ENCODE peak calls at places on chromosomes 1 and 21, in ten cellular contexts. One of them, this sample, is unnamed.

GRCh38 chr21:41090981-41091380 is 77.0 kb upstream of the BACE2 start:
- DNase-seq in SK-N-SH: no peak
- DNase-seq in fibroblast of lung: no peak
- DNase-seq in mesenchymal stem cell: no peak
- DNase-seq in CD8-positive, alpha-beta T cell: no peak
- DNase-seq in cardiac fibroblast: no peak
- DNase-seq in neural progenitor cell: no peak
- DNase-seq in tibial artery: no peak
- DNase-seq in CD4-positive, alpha-beta memory T cell: no peak
- DNase-seq in stomach: no peak
- DNase-seq in this sample: no peak

GRCh38 chr21:41168391-41169257 is 664 bp downstream of the BACE2 start:
- DNase-seq in SK-N-SH: peak; percentile 27
- DNase-seq in fibroblast of lung: peak; percentile 82
- DNase-seq in mesenchymal stem cell: no peak
- DNase-seq in CD8-positive, alpha-beta T cell: peak; percentile 2
- DNase-seq in cardiac fibroblast: peak; percentile 69
- DNase-seq in neural progenitor cell: peak; percentile 62
- DNase-seq in tibial artery: peak; percentile 90
- DNase-seq in CD4-positive, alpha-beta memory T cell: no peak
- DNase-seq in stomach: peak; percentile 56
- DNase-seq in this sample: no peak

GRCh38 chr1:107262472-107263286 is 121.8 kb downstream of the NTNG1 start:
- DNase-seq in SK-N-SH: no peak
- DNase-seq in fibroblast of lung: peak; percentile 46
- DNase-seq in mesenchymal stem cell: no peak
- DNase-seq in CD8-positive, alpha-beta T cell: no peak
- DNase-seq in cardiac fibroblast: no peak
- DNase-seq in neural progenitor cell: no peak
- DNase-seq in tibial artery: no peak
- DNase-seq in CD4-positive, alpha-beta memory T cell: no peak
- DNase-seq in stomach: no peak
- DNase-seq in this sample: no peak

GRCh38 chr1:23419180-23419579 is 5.4 kb downstream of the TCEA3 start:
- DNase-seq in SK-N-SH: no peak
- DNase-seq in fibroblast of lung: no peak
- DNase-seq in mesenchymal stem cell: no peak
- DNase-seq in CD8-positive, alpha-beta T cell: no peak
- DNase-seq in cardiac fibroblast: no peak
- DNase-seq in neural progenitor cell: peak; percentile 54
- DNase-seq in tibial artery: no peak
- DNase-seq in CD4-positive, alpha-beta memory T cell: no peak
- DNase-seq in stomach: no peak
- DNase-seq in this sample: no peak

GRCh38 chr1:203569490-203570318 is 56.9 kb upstream of the ATP2B4 start:
- DNase-seq in SK-N-SH: no peak
- DNase-seq in fibroblast of lung: peak; percentile 95
- DNase-seq in mesenchymal stem cell: peak; percentile 29
- DNase-seq in CD8-positive, alpha-beta T cell: no peak
- DNase-seq in cardiac fibroblast: no peak
- DNase-seq in neural progenitor cell: no peak
- DNase-seq in tibial artery: no peak
- DNase-seq in CD4-positive, alpha-beta memory T cell: no peak
- DNase-seq in stomach: no peak
- DNase-seq in this sample: no peak

GRCh38 chr1:46522184-46522968 is 29.1 kb downstream of the KNCN start:
- DNase-seq in SK-N-SH: no peak
- DNase-seq in fibroblast of lung: peak; percentile 82
- DNase-seq in mesenchymal stem cell: no peak
- DNase-seq in CD8-positive, alpha-beta T cell: no peak
- DNase-seq in cardiac fibroblast: peak; percentile 91
- DNase-seq in neural progenitor cell: peak; percentile 39
- DNase-seq in tibial artery: peak; percentile 73
- DNase-seq in CD4-positive, alpha-beta memory T cell: no peak
- DNase-seq in stomach: peak; percentile 58
- DNase-seq in this sample: no peak

GRCh38 chr1:89831462-89832113 is 10.8 kb downstream of the LRRC8D start:
- DNase-seq in SK-N-SH: no peak
- DNase-seq in fibroblast of lung: no peak
- DNase-seq in mesenchymal stem cell: no peak
- DNase-seq in CD8-positive, alpha-beta T cell: no peak
- DNase-seq in cardiac fibroblast: no peak
- DNase-seq in neural progenitor cell: peak; percentile 62
- DNase-seq in tibial artery: no peak
- DNase-seq in CD4-positive, alpha-beta memory T cell: no peak
- DNase-seq in stomach: no peak
- DNase-seq in this sample: no peak

GRCh38 chr21:42648606-42649005 is 4.8 kb upstream of the PDE9A start:
- DNase-seq in SK-N-SH: no peak
- DNase-seq in fibroblast of lung: no peak
- DNase-seq in mesenchymal stem cell: no peak
- DNase-seq in CD8-positive, alpha-beta T cell: no peak
- DNase-seq in cardiac fibroblast: no peak
- DNase-seq in neural progenitor cell: no peak
- DNase-seq in tibial artery: no peak
- DNase-seq in CD4-positive, alpha-beta memory T cell: no peak
- DNase-seq in stomach: no peak
- DNase-seq in this sample: no peak

GRCh38 chr1:155064109-155064812 is 721 bp downstream of the EFNA4 start:
- DNase-seq in SK-N-SH: peak; percentile 83
- DNase-seq in fibroblast of lung: peak; percentile 41
- DNase-seq in mesenchymal stem cell: peak; percentile 49
- DNase-seq in CD8-positive, alpha-beta T cell: no peak
- DNase-seq in cardiac fibroblast: peak; percentile 25
- DNase-seq in neural progenitor cell: peak; percentile 68
- DNase-seq in tibial artery: no peak
- DNase-seq in CD4-positive, alpha-beta memory T cell: no peak
- DNase-seq in stomach: no peak
- DNase-seq in this sample: no peak

GRCh38 chr1:201164645-201165044 is 10.4 kb upstream of the TMEM9 start:
- DNase-seq in SK-N-SH: peak; percentile 36
- DNase-seq in fibroblast of lung: peak; percentile 17
- DNase-seq in mesenchymal stem cell: no peak
- DNase-seq in CD8-positive, alpha-beta T cell: no peak
- DNase-seq in cardiac fibroblast: no peak
- DNase-seq in neural progenitor cell: no peak
- DNase-seq in tibial artery: no peak
- DNase-seq in CD4-positive, alpha-beta memory T cell: no peak
- DNase-seq in stomach: no peak
- DNase-seq in this sample: no peak

DNA sequence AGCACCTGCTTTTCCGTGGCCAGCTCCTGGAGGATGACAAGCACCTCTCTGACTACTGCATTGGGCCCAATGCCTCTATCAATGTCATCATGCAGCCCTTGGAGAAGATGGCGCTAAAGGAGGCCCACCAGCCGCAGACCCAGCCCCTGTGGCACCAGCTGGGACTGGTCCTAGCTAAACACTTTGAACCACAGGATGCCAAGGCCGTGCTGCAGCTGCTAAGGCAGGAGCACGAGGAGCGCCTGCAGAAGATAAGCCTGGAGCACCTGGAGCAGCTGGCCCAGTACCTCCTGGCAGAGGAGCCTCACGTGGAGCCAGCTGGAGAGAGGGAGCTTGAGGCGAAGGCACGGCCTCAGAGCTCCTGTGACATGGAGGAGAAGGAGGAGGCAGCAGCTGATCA is 413 bp downstream of the UBL4B start:
- DNase-seq in SK-N-SH: no peak
- DNase-seq in fibroblast of lung: no peak
- DNase-seq in mesenchymal stem cell: no peak
- DNase-seq in CD8-positive, alpha-beta T cell: no peak
- DNase-seq in cardiac fibroblast: no peak
- DNase-seq in neural progenitor cell: no peak
- DNase-seq in tibial artery: no peak
- DNase-seq in CD4-positive, alpha-beta memory T cell: no peak
- DNase-seq in stomach: no peak
- DNase-seq in this sample: no peak
- H3K4me3 ChIP-seq in SK-N-SH: no peak overlapping the region
- H3K4me3 ChIP-seq in fibroblast of lung: no peak overlapping the region
- H3K4me3 ChIP-seq in mesenchymal stem cell: no peak overlapping the region
- H3K4me3 ChIP-seq in CD8-positive, alpha-beta T cell: no peak overlapping the region
- H3K4me3 ChIP-seq in cardiac fibroblast: no peak overlapping the region
- H3K4me3 ChIP-seq in neural progenitor cell: no peak overlapping the region
- H3K4me3 ChIP-seq in tibial artery: no peak overlapping the region
- H3K4me3 ChIP-seq in CD4-positive, alpha-beta memory T cell: no peak overlapping the region
- H3K4me3 ChIP-seq in stomach: no peak overlapping the region
- H3K4me3 ChIP-seq in this sample: no peak overlapping the region

GRCh38 chr1:167110586-167110985 is 16.7 kb downstream of the STYXL2 start:
- DNase-seq in SK-N-SH: no peak
- DNase-seq in fibroblast of lung: no peak
- DNase-seq in mesenchymal stem cell: no peak
- DNase-seq in CD8-positive, alpha-beta T cell: no peak
- DNase-seq in cardiac fibroblast: no peak
- DNase-seq in neural progenitor cell: no peak
- DNase-seq in tibial artery: no peak
- DNase-seq in CD4-positive, alpha-beta memory T cell: peak; percentile 55
- DNase-seq in stomach: no peak
- DNase-seq in this sample: no peak
- H3K4me3 ChIP-seq in SK-N-SH: no peak overlapping the region
- H3K4me3 ChIP-seq in fibroblast of lung: no peak overlapping the region
- H3K4me3 ChIP-seq in mesenchymal stem cell: no peak overlapping the region
- H3K4me3 ChIP-seq in CD8-positive, alpha-beta T cell: no peak overlapping the region
- H3K4me3 ChIP-seq in cardiac fibroblast: no peak overlapping the region
- H3K4me3 ChIP-seq in neural progenitor cell: no peak overlapping the region
- H3K4me3 ChIP-seq in tibial artery: no peak overlapping the region
- H3K4me3 ChIP-seq in CD4-positive, alpha-beta memory T cell: no peak overlapping the region
- H3K4me3 ChIP-seq in stomach: no peak overlapping the region
- H3K4me3 ChIP-seq in this sample: no peak overlapping the region

DNA sequence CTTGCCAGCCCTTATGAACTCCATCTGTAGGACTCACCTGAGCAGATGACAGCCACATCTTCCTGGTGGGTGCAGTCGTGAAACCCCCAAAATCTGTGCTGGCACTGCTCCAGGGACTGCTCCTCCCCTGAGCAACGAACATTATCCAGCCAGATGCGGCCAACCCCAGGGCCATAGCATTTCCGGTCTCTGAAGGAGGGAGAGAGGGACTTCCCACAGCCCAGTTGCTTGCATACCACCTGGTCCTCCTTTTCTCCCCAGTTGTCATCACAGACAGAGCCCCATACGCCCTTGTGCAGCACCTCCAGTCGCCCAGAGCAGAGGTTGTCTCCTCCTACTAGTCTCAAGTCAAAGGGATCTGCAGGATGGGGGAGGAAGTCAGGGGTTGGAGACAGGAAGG is 8.5 kb downstream of the CD5L start:
- DNase-seq in SK-N-SH: no peak
- DNase-seq in fibroblast of lung: no peak
- DNase-seq in mesenchymal stem cell: no peak
- DNase-seq in CD8-positive, alpha-beta T cell: no peak
- DNase-seq in cardiac fibroblast: no peak
- DNase-seq in neural progenitor cell: no peak
- DNase-seq in tibial artery: no peak
- DNase-seq in CD4-positive, alpha-beta memory T cell: no peak
- DNase-seq in stomach: no peak
- DNase-seq in this sample: no peak
- H3K4me3 ChIP-seq in SK-N-SH: no peak overlapping the region
- H3K4me3 ChIP-seq in fibroblast of lung: no peak overlapping the region
- H3K4me3 ChIP-seq in mesenchymal stem cell: no peak overlapping the region
- H3K4me3 ChIP-seq in CD8-positive, alpha-beta T cell: no peak overlapping the region
- H3K4me3 ChIP-seq in cardiac fibroblast: no peak overlapping the region
- H3K4me3 ChIP-seq in neural progenitor cell: no peak overlapping the region
- H3K4me3 ChIP-seq in tibial artery: no peak overlapping the region
- H3K4me3 ChIP-seq in CD4-positive, alpha-beta memory T cell: no peak overlapping the region
- H3K4me3 ChIP-seq in stomach: no peak overlapping the region
- H3K4me3 ChIP-seq in this sample: no peak overlapping the region

DNA sequence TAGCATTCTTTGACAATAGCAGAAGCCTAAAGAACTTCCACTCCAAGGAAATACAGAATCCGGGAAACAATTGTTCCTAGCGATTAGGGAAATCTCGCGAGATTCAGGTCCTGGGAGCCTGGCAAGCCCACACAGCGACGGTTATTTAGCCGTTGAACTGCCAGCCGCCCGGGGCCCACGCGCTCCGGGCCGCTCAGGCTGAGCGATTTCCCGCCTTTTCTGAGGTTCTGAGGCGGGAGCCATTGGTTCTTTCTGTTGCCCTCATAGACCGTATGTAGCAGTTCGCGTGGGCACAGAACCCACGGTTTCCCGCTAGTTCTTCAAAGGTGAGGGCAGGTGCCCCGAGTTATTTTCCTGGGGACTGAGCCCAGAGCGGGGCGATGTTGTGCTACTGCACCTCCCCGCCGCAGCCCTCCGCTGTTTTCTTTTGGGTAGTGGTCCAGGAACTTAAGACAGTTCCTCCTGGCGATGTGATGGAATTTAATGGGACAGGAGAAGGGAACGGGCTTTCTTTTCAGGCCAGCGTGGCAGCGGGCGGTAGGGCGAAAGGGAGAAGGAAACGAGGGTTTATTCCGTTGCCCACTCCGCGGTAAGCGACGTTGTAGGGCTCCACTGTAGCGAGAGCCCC is at the start of gene SYCP1:
- DNase-seq in SK-N-SH: peak; percentile 15
- DNase-seq in fibroblast of lung: no peak
- DNase-seq in mesenchymal stem cell: no peak
- DNase-seq in CD8-positive, alpha-beta T cell: no peak
- DNase-seq in cardiac fibroblast: no peak
- DNase-seq in neural progenitor cell: peak; percentile 6
- DNase-seq in tibial artery: no peak
- DNase-seq in CD4-positive, alpha-beta memory T cell: no peak
- DNase-seq in stomach: no peak
- DNase-seq in this sample: no peak
- H3K4me3 ChIP-seq in SK-N-SH: no peak within 1 kb of the TSS
- H3K4me3 ChIP-seq in fibroblast of lung: no peak within 1 kb of the TSS
- H3K4me3 ChIP-seq in mesenchymal stem cell: peak within 1 kb of the TSS; percentile 68
- H3K4me3 ChIP-seq in CD8-positive, alpha-beta T cell: peak within 1 kb of the TSS; percentile 22
- H3K4me3 ChIP-seq in cardiac fibroblast: no peak within 1 kb of the TSS
- H3K4me3 ChIP-seq in neural progenitor cell: peak within 1 kb of the TSS; percentile 26
- H3K4me3 ChIP-seq in tibial artery: no peak within 1 kb of the TSS
- H3K4me3 ChIP-seq in CD4-positive, alpha-beta memory T cell: no peak within 1 kb of the TSS
- H3K4me3 ChIP-seq in stomach: no peak within 1 kb of the TSS
- H3K4me3 ChIP-seq in this sample: no peak within 1 kb of the TSS

DNA sequence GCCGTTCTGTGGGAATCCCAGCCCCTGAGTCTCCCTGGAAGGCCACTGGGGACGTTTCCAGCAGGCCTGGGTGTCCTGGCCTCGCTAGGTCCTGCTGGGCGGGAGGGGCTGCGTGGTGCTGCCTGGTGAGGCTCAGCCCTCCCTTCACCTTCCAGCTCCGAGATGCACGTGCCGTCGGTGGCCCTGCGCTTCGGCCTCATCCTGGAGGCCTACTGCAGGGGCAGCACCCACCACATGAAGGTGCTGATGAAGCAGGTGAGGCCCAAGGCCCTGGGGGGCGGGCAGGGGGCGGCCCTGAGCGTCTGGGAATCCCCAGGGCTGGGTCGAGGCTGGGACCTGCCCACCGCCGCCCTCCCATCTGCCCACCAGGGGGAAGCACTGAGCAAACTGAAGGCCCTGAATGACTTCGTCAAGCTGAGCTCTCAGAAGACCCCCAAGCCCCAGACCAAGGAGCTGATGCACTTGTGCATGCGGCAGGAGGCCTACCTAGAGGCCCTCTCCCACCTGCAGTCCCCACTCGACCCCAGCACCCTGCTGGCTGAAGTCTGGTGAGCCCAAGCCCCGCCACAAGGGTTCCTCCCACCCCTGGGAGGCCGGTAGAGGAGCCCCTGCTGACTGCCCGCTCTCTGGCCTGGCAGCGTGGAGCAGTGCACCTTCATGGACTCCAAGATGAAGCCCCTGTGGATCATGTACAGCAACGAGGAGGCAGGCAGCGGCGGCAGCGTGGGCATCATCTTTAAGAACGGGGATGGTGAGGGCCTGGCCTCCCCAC is 70.3 kb downstream of the PIK3CD start:
- DNase-seq in SK-N-SH: peak; percentile 87
- DNase-seq in fibroblast of lung: no peak
- DNase-seq in mesenchymal stem cell: peak; percentile 26
- DNase-seq in CD8-positive, alpha-beta T cell: peak; percentile 76
- DNase-seq in cardiac fibroblast: peak; percentile 26
- DNase-seq in neural progenitor cell: peak; percentile 77
- DNase-seq in tibial artery: no peak
- DNase-seq in CD4-positive, alpha-beta memory T cell: peak; percentile 75
- DNase-seq in stomach: no peak
- DNase-seq in this sample: no peak
- H3K4me3 ChIP-seq in SK-N-SH: no peak overlapping the region
- H3K4me3 ChIP-seq in fibroblast of lung: no peak overlapping the region
- H3K4me3 ChIP-seq in mesenchymal stem cell: no peak overlapping the region
- H3K4me3 ChIP-seq in CD8-positive, alpha-beta T cell: peak overlapping the region; percentile 54
- H3K4me3 ChIP-seq in cardiac fibroblast: no peak overlapping the region
- H3K4me3 ChIP-seq in neural progenitor cell: no peak overlapping the region
- H3K4me3 ChIP-seq in tibial artery: no peak overlapping the region
- H3K4me3 ChIP-seq in CD4-positive, alpha-beta memory T cell: no peak overlapping the region
- H3K4me3 ChIP-seq in stomach: no peak overlapping the region
- H3K4me3 ChIP-seq in this sample: no peak overlapping the region

This sample was measured in Panc1.